ENCODE peak calls at places on chromosomes 2 and 18, in six cellular contexts. T is transverse colon, S is tibial nerve, B is A549, F is spleen, U is lower lobe of right lung. C is an unnamed sample.

GRCh38 chr2:30354621-30355020 is 92.4 kb upstream of the LCLAT1 start:
- DNase-seq in F (no peak), S (no peak), B (no peak), T (no peak), U (no peak), C (no peak)

GRCh38 chr2:132797551-132797950 is 127.5 kb upstream of the LYPD1 start:
- DNase-seq in T (no peak), B (no peak), S (no peak), F (no peak), U (no peak), C (peak)

GRCh38 chr2:10508038-10508437 is 59.9 kb upstream of the ODC1 start:
- DNase-seq in S (no peak), B (no peak), T (no peak), F (no peak), U (no peak), C (no peak)

GRCh38 chr2:45691152-45691551 is 39.7 kb downstream of the PRKCE start:
- DNase-seq in S (no peak), B (no peak), F (no peak), U (no peak), T (no peak), C (no peak)

GRCh38 chr2:163142618-163143017 is 304.1 kb upstream of the KCNH7 start:
- DNase-seq in U (no peak), S (no peak), F (no peak), T (no peak), B (no peak), C (no peak)

GRCh38 chr2:218344755-218345417 is 11.8 kb upstream of the CATIP start:
- DNase-seq in F (no peak), B (no peak), T (no peak), U (no peak), S (no peak), C (no peak)

GRCh38 chr2:241636182-241636982 is 576 bp downstream of the THAP4 start:
- DNase-seq in F (peak), B (peak), T (peak), S (no peak), U (peak), C (no peak)

GRCh38 chr2:116416988-116417387 is 1397.5 kb upstream of the DDX18 start:
- DNase-seq in S (no peak), F (no peak), B (no peak), U (no peak), T (no peak), C (no peak)

GRCh38 chr2:1550076-1550475 is 136.8 kb downstream of the TPO start:
- DNase-seq in F (peak), B (no peak), T (no peak), S (no peak), U (no peak), C (no peak)

GRCh38 chr2:226796840-226797288 is 2.8 kb downstream of the IRS1 start:
- DNase-seq in B (no peak), T (peak), U (peak), S (no peak), F (no peak), C (no peak)

GRCh38 chr2:190352668-190353536 is 9.5 kb downstream of the INPP1 start:
- DNase-seq in B (no peak), F (no peak), S (no peak), T (no peak), U (no peak), C (no peak)

GRCh38 chr2:66875941-66876462 is 441.1 kb downstream of the MEIS1 start:
- DNase-seq in U (no peak), S (no peak), B (no peak), T (no peak), F (no peak), C (no peak)

GRCh38 chr2:203553784-203554183 is 18.7 kb upstream of the RAPH1 start:
- DNase-seq in F (no peak), U (no peak), B (no peak), T (no peak), S (no peak), C (no peak)

GRCh38 chr2:128306931-128307460 is 11.7 kb downstream of the HS6ST1 start:
- DNase-seq in B (no peak), F (peak), U (peak), S (no peak), T (no peak), C (no peak)

GRCh38 chr2:227655454-227655853 is 11.2 kb upstream of the SCYGR5 start:
- DNase-seq in F (no peak), S (no peak), U (no peak), T (no peak), B (peak), C (peak)

GRCh38 chr2:207240649-207241048 is 74.9 kb upstream of the KLF7 start:
- DNase-seq in T (no peak), S (no peak), U (no peak), B (no peak), F (no peak), C (no peak)

GRCh38 chr2:95399061-95399460 is 3.4 kb upstream of the FAHD2A start:
- DNase-seq in U (no peak), T (no peak), S (no peak), B (no peak), F (no peak), C (no peak)

GRCh38 chr2:172253190-172254052 is 150.7 kb upstream of the DLX2 start:
- DNase-seq in S (no peak), U (no peak), B (peak), F (no peak), T (peak), C (peak)

GRCh38 chr18:78670778-78671405 is 308.7 kb upstream of the SALL3 start:
- DNase-seq in T (no peak), U (no peak), F (peak), B (no peak), S (no peak), C (no peak)

GRCh38 chr18:56645415-56646016 is 5.6 kb upstream of the WDR7 start:
- DNase-seq in S (no peak), B (no peak), T (no peak), F (no peak), U (no peak), C (no peak)

GRCh38 chr2:110714824-110715223 is 17.5 kb upstream of the ACOXL start:
- DNase-seq in B (no peak), F (no peak), T (peak), U (no peak), S (no peak), C (no peak)

GRCh38 chr18:1296237-1296636 is 391.6 kb downstream of the ADCYAP1 start:
- DNase-seq in S (no peak), B (no peak), F (peak), T (no peak), U (no peak), C (no peak)

GRCh38 chr2:160252278-160252887 is 52.3 kb upstream of the ITGB6 start:
- DNase-seq in F (no peak), B (peak), T (no peak), U (no peak), S (no peak), C (no peak)

GRCh38 chr2:163709270-163709669 is 26.5 kb downstream of the FIGN start:
- DNase-seq in T (no peak), B (no peak), U (no peak), F (no peak), S (no peak), C (no peak)

GRCh38 chr18:46320928-46321855 is 217.0 kb downstream of the HAUS1 start:
- DNase-seq in S (no peak), B (no peak), F (no peak), U (no peak), T (no peak), C (peak)

GRCh38 chr2:71530246-71530986 is 77.1 kb downstream of the DYSF start:
- DNase-seq in F (no peak), T (no peak), U (no peak), B (peak), S (no peak), C (peak)

GRCh38 chr2:219505585-219505984 is 6.9 kb downstream of the GMPPA start:
- DNase-seq in U (no peak), F (no peak), S (no peak), T (no peak), B (no peak), C (no peak)

GRCh38 chr2:131041402-131042160 is 51.7 kb downstream of the FAM168B start:
- DNase-seq in T (no peak), F (no peak), S (no peak), U (peak), B (no peak), C (no peak)

GRCh38 chr2:196597531-196597930 is 42.0 kb upstream of the CCDC150 start:
- DNase-seq in U (no peak), S (no peak), T (no peak), F (no peak), B (no peak), C (peak)

GRCh38 chr2:73922681-73923080 is 4.0 kb upstream of the DGUOK start:
- DNase-seq in T (no peak), F (no peak), B (no peak), S (no peak), U (no peak), C (no peak)

DNA sequence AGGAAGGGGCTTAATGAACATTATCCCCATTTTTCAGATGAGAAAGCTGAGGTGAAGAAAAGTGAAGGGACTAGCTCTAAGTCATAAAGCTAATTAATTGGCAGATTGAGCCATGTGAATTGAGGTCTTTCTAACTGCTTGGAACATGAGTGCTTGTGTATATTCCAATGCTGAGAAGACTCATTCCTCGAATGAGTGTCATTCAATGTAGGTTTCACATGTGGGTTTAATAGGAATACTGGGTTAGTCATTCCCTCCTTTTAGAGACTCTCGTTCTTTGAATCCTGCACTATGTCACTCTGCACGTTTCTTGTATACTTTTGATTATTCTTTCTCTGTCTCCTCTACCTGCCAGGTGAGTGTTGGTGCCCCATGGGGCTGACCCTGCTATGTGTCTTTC is 218.2 kb downstream of the HRH4 start:
- DNase-seq in B (no peak), S (no peak), T (no peak), U (no peak), F (no peak), C (no peak)
- TF ChIP-seq CTCF in B (no peak), S (no peak), T (no peak), U (no peak), F (no peak), C (no peak)

DNA sequence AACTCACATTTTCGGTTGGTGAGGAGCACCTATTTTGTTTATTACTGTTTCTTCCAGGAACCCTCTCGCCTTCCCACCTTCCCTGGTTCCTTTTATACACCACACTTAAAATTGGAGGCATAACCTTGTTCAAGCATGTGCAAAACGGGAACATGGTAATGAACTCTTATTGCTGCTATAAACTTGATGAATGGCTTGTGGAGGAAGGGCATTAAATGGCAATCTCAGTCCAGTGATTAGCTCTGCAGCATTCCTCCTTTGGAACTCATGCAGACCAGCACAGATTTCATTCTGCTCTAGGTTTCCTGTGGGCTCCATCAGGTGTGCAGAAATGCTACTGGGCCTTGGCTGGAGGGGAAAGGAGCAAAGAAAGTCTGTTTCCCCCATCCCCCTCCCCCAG is 110.0 kb downstream of the FSHR start:
- DNase-seq in T (peak), U (no peak), S (no peak), F (no peak), B (no peak), C (no peak)
- H3K27ac ChIP-seq in T (peak), U (no peak), S (no peak), F (no peak), B (no peak), C (no peak)

GRCh38 chr2:16093639-16094447 is 153.5 kb downstream of the MYCN start:
- DNase-seq in S (no peak), B (no peak), T (peak), U (no peak), F (no peak), C (no peak)
- TF ChIP-seq CTCF in S (no peak), B (no peak), T (no peak), U (no peak), F (no peak), C (no peak)

DNA sequence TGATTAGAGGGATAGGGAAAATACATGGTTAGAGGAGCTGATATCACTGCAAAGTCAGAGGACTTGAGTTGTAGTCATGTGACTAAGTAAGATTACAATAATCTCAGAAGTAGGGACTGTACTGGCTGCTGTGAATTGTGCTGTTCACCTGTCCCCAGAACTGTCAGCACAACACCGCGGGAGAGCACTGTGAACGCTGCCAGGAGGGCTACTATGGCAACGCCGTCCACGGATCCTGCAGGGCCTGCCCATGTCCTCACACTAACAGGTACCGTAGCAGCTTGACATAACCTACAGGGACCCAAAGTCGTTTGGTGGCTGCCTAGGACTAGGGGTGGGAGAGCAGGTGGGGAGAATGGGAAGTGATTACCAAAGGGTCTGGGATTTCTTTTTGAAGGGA is 132.8 kb upstream of the TTC39C start:
- DNase-seq in T (no peak), U (no peak), B (no peak), S (no peak), F (no peak), C (no peak)
- H3K27ac ChIP-seq in T (no peak), U (no peak), B (no peak), S (no peak), F (no peak), C (no peak)

DNA sequence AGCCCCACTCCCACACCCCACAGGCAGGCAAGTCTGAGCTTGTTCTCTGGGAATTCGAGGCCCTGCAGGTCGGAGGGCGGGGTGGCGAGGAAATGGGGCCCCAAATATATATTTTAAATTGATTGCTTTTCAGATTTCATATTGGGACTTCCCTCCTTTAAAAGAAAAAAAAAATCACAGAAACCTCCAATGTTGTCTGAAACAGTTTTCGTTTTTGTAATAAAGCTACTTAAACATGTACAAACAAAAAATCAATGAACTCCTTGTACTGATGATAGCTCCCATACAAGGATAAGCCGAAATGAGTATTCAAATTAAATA is 21.5 kb downstream of the THNSL2 start:
- DNase-seq in T (no peak), S (no peak), F (no peak), B (no peak), U (no peak), C (no peak)
- TF ChIP-seq CTCF in T (no peak), S (no peak), F (no peak), B (no peak), U (no peak), C (no peak)

GRCh38 chr2:67999332-67999731 is 63.5 kb downstream of the C1D start:
- DNase-seq in U (no peak), F (no peak), T (no peak), B (no peak), S (no peak), C (no peak)

GRCh38 chr2:68000170-68000825 is 62.5 kb downstream of the C1D start:
- DNase-seq in U (no peak), B (no peak), F (no peak), T (no peak), S (no peak), C (no peak)

GRCh38 chr2:67994716-67995115 is 68.1 kb downstream of the C1D start:
- DNase-seq in T (no peak), B (no peak), U (no peak), F (no peak), S (no peak), C (no peak)

GRCh38 chr2:67996772-67997527 is 65.9 kb downstream of the C1D start:
- DNase-seq in B (no peak), S (no peak), F (no peak), U (no peak), T (no peak), C (no peak)

DNA sequence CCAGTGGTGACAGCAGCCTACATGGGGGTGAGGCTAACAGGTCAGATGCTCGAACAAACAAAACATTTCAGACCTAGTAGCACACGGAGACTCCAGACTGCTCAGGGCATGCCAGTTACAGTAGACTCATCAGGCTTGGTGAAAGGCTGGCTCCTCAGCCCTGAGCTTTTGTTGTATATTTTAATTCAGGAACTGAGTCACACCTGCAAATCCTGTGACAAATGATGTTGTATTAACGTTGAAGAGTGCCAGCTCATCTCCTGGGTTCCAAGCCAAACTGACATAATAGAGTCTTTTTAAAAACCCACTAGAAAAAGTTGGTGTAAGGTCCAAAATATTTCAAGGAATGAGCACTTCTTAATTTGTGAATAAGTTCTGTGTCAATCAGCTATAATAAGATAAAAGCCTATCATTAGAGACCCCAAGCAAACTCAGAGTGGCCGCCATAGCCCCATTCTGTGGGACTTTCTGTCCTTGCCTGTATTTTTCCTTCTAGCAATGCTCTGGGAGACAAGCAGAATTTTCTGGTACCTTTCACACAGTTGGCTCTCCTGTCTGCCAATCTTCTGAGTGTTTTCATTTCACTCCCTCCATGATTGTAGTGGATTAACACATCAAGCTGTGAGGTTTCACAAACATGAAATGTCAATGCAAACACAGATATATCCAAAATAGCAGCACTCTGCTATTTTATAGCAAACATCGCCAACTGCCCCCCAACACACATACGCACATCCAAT is 65.1 kb downstream of the C1D start:
- DNase-seq in F (no peak), U (no peak), S (no peak), T (no peak), B (no peak), C (peak)
- H3K27ac ChIP-seq in F (no peak), U (no peak), S (no peak), T (no peak), B (no peak), C (no peak)

DNA sequence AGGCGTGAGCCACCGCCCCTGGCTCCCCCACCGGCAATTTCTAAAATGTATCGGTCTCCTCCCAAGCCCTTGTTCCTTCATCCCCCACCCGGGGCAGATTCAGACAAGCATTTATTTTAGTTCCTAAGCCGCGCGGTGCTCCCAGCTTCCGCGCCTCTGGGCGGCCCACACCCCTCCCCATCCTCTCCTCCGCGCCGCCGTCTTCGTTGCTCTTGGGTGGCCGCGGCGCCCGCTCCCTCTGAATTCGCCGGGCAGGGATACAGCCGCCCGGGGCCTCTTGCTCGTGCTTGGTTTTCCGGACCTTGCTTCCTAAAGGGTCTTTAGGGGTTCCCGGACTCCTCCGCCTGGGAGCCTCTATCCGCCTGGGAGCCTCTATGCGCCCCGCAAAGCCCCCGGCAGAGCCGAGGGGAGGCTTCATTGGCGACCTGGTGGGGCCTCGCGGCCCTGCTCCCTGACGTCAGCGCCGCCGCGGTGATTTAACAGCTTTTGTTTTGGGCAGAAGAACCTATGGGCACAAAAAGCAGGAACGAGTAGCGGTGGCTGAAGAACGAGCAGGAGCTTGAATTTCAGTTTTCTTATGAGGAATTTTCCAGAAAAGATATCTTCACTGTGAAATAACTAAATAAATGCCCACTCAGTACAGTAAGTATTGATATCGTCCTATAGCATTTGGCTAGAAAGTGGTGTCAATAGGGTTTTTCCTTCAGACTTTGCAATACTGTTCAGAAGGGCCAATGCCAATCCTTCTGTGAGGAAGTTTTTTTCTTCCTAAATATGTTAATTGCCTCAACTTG is 37.3 kb downstream of the PRKRA start:
- DNase-seq in S (peak), B (peak), T (peak), F (peak), U (peak), C (peak)
- TF ChIP-seq CTCF in S (peak), B (no peak), T (no peak), F (peak), U (no peak), C (no peak)

DNA sequence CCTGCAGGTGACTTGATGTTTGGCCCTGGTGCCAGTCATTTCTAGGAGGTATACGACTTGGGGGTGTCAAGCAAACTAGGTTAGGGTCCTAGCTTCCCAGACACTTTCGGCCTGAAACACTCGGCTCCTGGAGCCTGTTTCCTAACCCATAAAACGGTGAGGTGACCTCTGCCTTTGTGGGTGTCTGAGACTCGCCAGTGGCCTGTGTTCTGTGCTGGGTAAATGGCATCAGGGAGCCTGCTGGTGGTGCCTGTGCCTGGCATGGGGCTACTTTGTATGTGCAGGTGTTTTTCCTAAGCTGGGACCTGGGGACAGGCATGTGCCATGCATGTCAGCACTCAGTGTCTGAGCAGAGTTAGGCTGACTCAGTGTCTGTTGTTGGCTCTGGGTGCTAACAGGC is 139.2 kb downstream of the GLI2 start:
- DNase-seq in B (no peak), U (peak), F (peak), T (no peak), S (no peak), C (no peak)
- H3K27ac ChIP-seq in B (no peak), U (no peak), F (no peak), T (peak), S (no peak), C (no peak)

C was measured in brain microvascular endothelial cell.